ENCODE peak calls at places on chromosomes 13 and 19, in six cellular contexts. One of them, this sample, is unnamed.

GRCh38 chr13:35478384-35479222 is 2.1 kb upstream of the MAB21L1 start:
- DNase-seq in cardiac fibroblast: no peak
- DNase-seq in CD8-positive, alpha-beta memory T cell: no peak
- DNase-seq in AG04449: no peak
- DNase-seq in skeletal muscle cell: no peak
- DNase-seq in astrocyte of the spinal cord: no peak
- DNase-seq in this sample: no peak

GRCh38 chr19:1852294-1852646 is 4.0 kb upstream of the REXO1 start:
- DNase-seq in cardiac fibroblast: no peak
- DNase-seq in CD8-positive, alpha-beta memory T cell: no peak
- DNase-seq in AG04449: no peak
- DNase-seq in skeletal muscle cell: no peak
- DNase-seq in astrocyte of the spinal cord: no peak
- DNase-seq in this sample: no peak

GRCh38 chr19:3302755-3303154 is 63.6 kb upstream of the NFIC start:
- DNase-seq in cardiac fibroblast: no peak
- DNase-seq in CD8-positive, alpha-beta memory T cell: no peak
- DNase-seq in AG04449: no peak
- DNase-seq in skeletal muscle cell: no peak
- DNase-seq in astrocyte of the spinal cord: no peak
- DNase-seq in this sample: no peak

GRCh38 chr19:10854350-10855089 is 6.3 kb downstream of the C19orf38 start:
- DNase-seq in cardiac fibroblast: no peak
- DNase-seq in CD8-positive, alpha-beta memory T cell: no peak
- DNase-seq in AG04449: no peak
- DNase-seq in skeletal muscle cell: no peak
- DNase-seq in astrocyte of the spinal cord: no peak
- DNase-seq in this sample: no peak

GRCh38 chr13:77036294-77036693 is 9.3 kb upstream of the FBXL3 start:
- DNase-seq in cardiac fibroblast: no peak
- DNase-seq in CD8-positive, alpha-beta memory T cell: no peak
- DNase-seq in AG04449: no peak
- DNase-seq in skeletal muscle cell: no peak
- DNase-seq in astrocyte of the spinal cord: no peak
- DNase-seq in this sample: no peak

GRCh38 chr19:45972081-45972943 is 1.4 kb downstream of the NOVA2 start:
- DNase-seq in cardiac fibroblast: no peak
- DNase-seq in CD8-positive, alpha-beta memory T cell: peak; percentile 23
- DNase-seq in AG04449: no peak
- DNase-seq in skeletal muscle cell: no peak
- DNase-seq in astrocyte of the spinal cord: no peak
- DNase-seq in this sample: no peak

GRCh38 chr13:35210234-35210633 is 266.3 kb downstream of the MAB21L1 start:
- DNase-seq in cardiac fibroblast: peak; percentile 22
- DNase-seq in CD8-positive, alpha-beta memory T cell: no peak
- DNase-seq in AG04449: no peak
- DNase-seq in skeletal muscle cell: peak; percentile 3
- DNase-seq in astrocyte of the spinal cord: peak; percentile 10
- DNase-seq in this sample: no peak

GRCh38 chr13:21539687-21540086 is 64.3 kb downstream of the MICU2 start:
- DNase-seq in cardiac fibroblast: no peak
- DNase-seq in CD8-positive, alpha-beta memory T cell: no peak
- DNase-seq in AG04449: no peak
- DNase-seq in skeletal muscle cell: no peak
- DNase-seq in astrocyte of the spinal cord: no peak
- DNase-seq in this sample: no peak

GRCh38 chr19:12778020-12778904 is 2.9 kb upstream of the HOOK2 start:
- DNase-seq in cardiac fibroblast: peak; percentile 92
- DNase-seq in CD8-positive, alpha-beta memory T cell: peak; percentile 56
- DNase-seq in AG04449: no peak
- DNase-seq in skeletal muscle cell: no peak
- DNase-seq in astrocyte of the spinal cord: peak; percentile 86
- DNase-seq in this sample: no peak

GRCh38 chr13:112715715-112716460 is 26.1 kb downstream of the ATP11A start:
- DNase-seq in cardiac fibroblast: no peak
- DNase-seq in CD8-positive, alpha-beta memory T cell: no peak
- DNase-seq in AG04449: no peak
- DNase-seq in skeletal muscle cell: no peak
- DNase-seq in astrocyte of the spinal cord: no peak
- DNase-seq in this sample: no peak

GRCh38 chr13:40503966-40504591 is 162.4 kb downstream of the FOXO1 start:
- DNase-seq in cardiac fibroblast: peak; percentile 88
- DNase-seq in CD8-positive, alpha-beta memory T cell: no peak
- DNase-seq in AG04449: peak; percentile 77
- DNase-seq in skeletal muscle cell: peak; percentile 81
- DNase-seq in astrocyte of the spinal cord: peak; percentile 89
- DNase-seq in this sample: no peak

GRCh38 chr13:72431981-72432617 is 295.3 kb downstream of the MZT1 start:
- DNase-seq in cardiac fibroblast: no peak
- DNase-seq in CD8-positive, alpha-beta memory T cell: no peak
- DNase-seq in AG04449: no peak
- DNase-seq in skeletal muscle cell: no peak
- DNase-seq in astrocyte of the spinal cord: no peak
- DNase-seq in this sample: no peak

GRCh38 chr19:27962260-27962659 is 1250.7 kb downstream of the UQCRFS1 start:
- DNase-seq in cardiac fibroblast: peak; percentile 5
- DNase-seq in CD8-positive, alpha-beta memory T cell: no peak
- DNase-seq in AG04449: no peak
- DNase-seq in skeletal muscle cell: no peak
- DNase-seq in astrocyte of the spinal cord: peak; percentile 20
- DNase-seq in this sample: no peak

GRCh38 chr19:11242864-11243797 is 3.7 kb downstream of the ANGPTL8 start:
- DNase-seq in cardiac fibroblast: peak; percentile 85
- DNase-seq in CD8-positive, alpha-beta memory T cell: peak; percentile 69
- DNase-seq in AG04449: no peak
- DNase-seq in skeletal muscle cell: peak; percentile 11
- DNase-seq in astrocyte of the spinal cord: peak; percentile 67
- DNase-seq in this sample: peak; percentile 36

GRCh38 chr13:70893832-70894231 is 785.6 kb upstream of the KLHL1 start:
- DNase-seq in cardiac fibroblast: no peak
- DNase-seq in CD8-positive, alpha-beta memory T cell: no peak
- DNase-seq in AG04449: no peak
- DNase-seq in skeletal muscle cell: peak; percentile 16
- DNase-seq in astrocyte of the spinal cord: peak; percentile 23
- DNase-seq in this sample: no peak

GRCh38 chr19:408441-409005 is 424 bp downstream of the C2CD4C start:
- DNase-seq in cardiac fibroblast: no peak
- DNase-seq in CD8-positive, alpha-beta memory T cell: no peak
- DNase-seq in AG04449: no peak
- DNase-seq in skeletal muscle cell: no peak
- DNase-seq in astrocyte of the spinal cord: no peak
- DNase-seq in this sample: no peak

GRCh38 chr19:7515091-7515470 is 822 bp upstream of the ZNF358 start:
- DNase-seq in cardiac fibroblast: no peak
- DNase-seq in CD8-positive, alpha-beta memory T cell: no peak
- DNase-seq in AG04449: no peak
- DNase-seq in skeletal muscle cell: no peak
- DNase-seq in astrocyte of the spinal cord: no peak
- DNase-seq in this sample: no peak

GRCh38 chr19:45368737-45369340 is 1.5 kb downstream of the ERCC2 start:
- DNase-seq in cardiac fibroblast: no peak
- DNase-seq in CD8-positive, alpha-beta memory T cell: no peak
- DNase-seq in AG04449: no peak
- DNase-seq in skeletal muscle cell: no peak
- DNase-seq in astrocyte of the spinal cord: no peak
- DNase-seq in this sample: no peak

GRCh38 chr19:5554828-5555227 is 12.9 kb downstream of the TINCR start:
- DNase-seq in cardiac fibroblast: no peak
- DNase-seq in CD8-positive, alpha-beta memory T cell: no peak
- DNase-seq in AG04449: no peak
- DNase-seq in skeletal muscle cell: no peak
- DNase-seq in astrocyte of the spinal cord: no peak
- DNase-seq in this sample: no peak

GRCh38 chr19:5559804-5560133 is 8.0 kb downstream of the TINCR start:
- DNase-seq in cardiac fibroblast: no peak
- DNase-seq in CD8-positive, alpha-beta memory T cell: no peak
- DNase-seq in AG04449: no peak
- DNase-seq in skeletal muscle cell: no peak
- DNase-seq in astrocyte of the spinal cord: no peak
- DNase-seq in this sample: no peak

GRCh38 chr19:5560156-5560555 is 7.6 kb downstream of the TINCR start:
- DNase-seq in cardiac fibroblast: no peak
- DNase-seq in CD8-positive, alpha-beta memory T cell: no peak
- DNase-seq in AG04449: no peak
- DNase-seq in skeletal muscle cell: no peak
- DNase-seq in astrocyte of the spinal cord: no peak
- DNase-seq in this sample: no peak

GRCh38 chr19:5558101-5558621 is 9.6 kb downstream of the TINCR start:
- DNase-seq in cardiac fibroblast: no peak
- DNase-seq in CD8-positive, alpha-beta memory T cell: no peak
- DNase-seq in AG04449: no peak
- DNase-seq in skeletal muscle cell: no peak
- DNase-seq in astrocyte of the spinal cord: no peak
- DNase-seq in this sample: no peak

GRCh38 chr19:5557691-5558090 is 10.1 kb downstream of the TINCR start:
- DNase-seq in cardiac fibroblast: no peak
- DNase-seq in CD8-positive, alpha-beta memory T cell: no peak
- DNase-seq in AG04449: no peak
- DNase-seq in skeletal muscle cell: no peak
- DNase-seq in astrocyte of the spinal cord: no peak
- DNase-seq in this sample: no peak
- H3K4me3 ChIP-seq in cardiac fibroblast: no peak overlapping the region
- H3K4me3 ChIP-seq in CD8-positive, alpha-beta memory T cell: no peak overlapping the region
- H3K4me3 ChIP-seq in AG04449: no peak overlapping the region
- H3K4me3 ChIP-seq in skeletal muscle cell: no peak overlapping the region
- H3K4me3 ChIP-seq in astrocyte of the spinal cord: no peak overlapping the region
- H3K4me3 ChIP-seq in this sample: no peak overlapping the region

GRCh38 chr19:39319098-39319891 is 1.4 kb downstream of the LRFN1 start:
- DNase-seq in cardiac fibroblast: no peak
- DNase-seq in CD8-positive, alpha-beta memory T cell: no peak
- DNase-seq in AG04449: no peak
- DNase-seq in skeletal muscle cell: no peak
- DNase-seq in astrocyte of the spinal cord: no peak
- DNase-seq in this sample: no peak

GRCh38 chr19:39321832-39322176 is 1.1 kb upstream of the LRFN1 start:
- DNase-seq in cardiac fibroblast: no peak
- DNase-seq in CD8-positive, alpha-beta memory T cell: no peak
- DNase-seq in AG04449: no peak
- DNase-seq in skeletal muscle cell: no peak
- DNase-seq in astrocyte of the spinal cord: no peak
- DNase-seq in this sample: no peak

GRCh38 chr19:39319892-39320168 is 833 bp downstream of the LRFN1 start:
- DNase-seq in cardiac fibroblast: no peak
- DNase-seq in CD8-positive, alpha-beta memory T cell: no peak
- DNase-seq in AG04449: no peak
- DNase-seq in skeletal muscle cell: no peak
- DNase-seq in astrocyte of the spinal cord: no peak
- DNase-seq in this sample: no peak

GRCh38 chr19:39318690-39319089 is 2.0 kb downstream of the LRFN1 start:
- DNase-seq in cardiac fibroblast: no peak
- DNase-seq in CD8-positive, alpha-beta memory T cell: no peak
- DNase-seq in AG04449: no peak
- DNase-seq in skeletal muscle cell: no peak
- DNase-seq in astrocyte of the spinal cord: no peak
- DNase-seq in this sample: no peak

DNA sequence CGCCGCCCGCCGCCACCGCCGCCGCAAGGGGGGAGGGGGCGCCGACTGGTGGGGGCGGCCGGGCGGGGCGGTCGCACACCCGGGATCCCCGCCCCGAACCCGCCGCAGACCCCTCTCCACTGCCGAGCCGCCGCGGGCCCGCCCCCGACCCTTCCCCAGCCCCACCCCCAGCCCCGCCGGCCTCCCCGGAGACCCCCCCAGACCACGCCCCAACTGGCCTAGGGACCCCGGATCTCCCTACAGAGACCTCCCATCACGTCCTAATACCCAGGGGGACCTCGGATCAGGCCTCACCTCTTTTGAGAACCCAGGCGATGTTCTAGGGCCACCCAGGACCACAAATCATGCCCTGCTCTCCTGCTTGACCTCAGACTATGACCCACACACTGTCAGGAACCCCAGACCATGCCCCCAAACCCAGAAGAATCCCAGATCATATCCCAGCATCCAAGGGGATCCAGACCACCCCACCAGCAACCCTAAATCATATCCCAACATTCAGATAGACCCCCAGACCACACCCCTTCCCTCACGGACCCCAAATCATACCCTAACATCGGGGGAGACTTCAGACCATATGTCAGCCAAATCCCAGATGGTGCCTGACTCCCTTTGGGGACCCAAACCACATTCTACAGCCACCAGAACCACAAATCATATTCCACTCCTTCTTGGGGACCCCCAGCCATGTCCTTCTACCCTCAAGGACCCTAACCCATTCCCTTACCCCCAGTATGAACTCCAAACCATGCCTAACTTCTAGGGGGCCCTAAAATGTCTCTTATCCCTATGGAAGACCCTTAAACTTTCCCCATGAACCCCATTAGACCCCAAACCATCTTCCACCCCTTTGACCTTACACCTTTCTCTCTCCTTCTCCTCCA is 527 bp upstream of the LRFN1 start:
- DNase-seq in cardiac fibroblast: no peak
- DNase-seq in CD8-positive, alpha-beta memory T cell: no peak
- DNase-seq in AG04449: no peak
- DNase-seq in skeletal muscle cell: no peak
- DNase-seq in astrocyte of the spinal cord: no peak
- DNase-seq in this sample: no peak
- H3K4me3 ChIP-seq in cardiac fibroblast: no peak overlapping the region
- H3K4me3 ChIP-seq in CD8-positive, alpha-beta memory T cell: no peak overlapping the region
- H3K4me3 ChIP-seq in AG04449: peak overlapping the region; percentile 33
- H3K4me3 ChIP-seq in skeletal muscle cell: peak overlapping the region; percentile 24
- H3K4me3 ChIP-seq in astrocyte of the spinal cord: no peak overlapping the region
- H3K4me3 ChIP-seq in this sample: peak overlapping the region; percentile 40

DNA sequence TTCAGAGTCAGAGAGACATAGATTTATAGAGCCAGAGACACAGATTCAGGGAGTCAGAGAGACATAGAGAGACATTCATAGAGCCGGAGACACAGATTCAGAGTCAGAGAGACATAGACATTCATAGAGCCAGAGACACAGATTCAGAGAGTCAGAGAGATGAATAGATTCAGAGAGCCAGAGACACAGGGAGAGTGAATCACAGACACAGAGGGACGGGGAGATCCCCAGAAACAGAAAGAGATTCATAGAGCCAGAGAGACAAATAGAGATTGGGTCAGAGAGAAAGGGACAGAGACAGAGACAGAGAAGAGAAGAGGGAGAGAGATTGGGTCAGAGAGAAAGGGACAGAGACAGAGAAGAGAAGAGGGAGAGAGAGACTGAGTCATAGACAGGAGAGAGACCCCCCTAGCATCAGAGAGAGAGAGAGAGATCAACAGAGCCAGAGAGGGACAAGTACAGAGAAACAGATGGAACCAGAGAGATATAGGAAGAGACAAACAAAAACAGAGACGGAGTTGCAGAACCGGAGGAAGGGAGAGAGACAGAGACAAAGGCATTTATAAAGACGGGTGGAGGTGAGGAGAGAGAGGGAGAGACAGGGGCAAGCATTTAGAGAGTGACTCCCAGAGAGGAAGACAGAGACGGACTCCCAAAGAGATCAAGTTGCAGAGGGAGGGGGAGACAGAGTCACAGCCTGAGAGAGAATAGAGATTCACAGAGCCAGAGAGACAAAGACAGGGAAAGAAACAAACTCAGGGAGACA is 1.1 kb upstream of the PRKCG start:
- DNase-seq in cardiac fibroblast: no peak
- DNase-seq in CD8-positive, alpha-beta memory T cell: no peak
- DNase-seq in AG04449: no peak
- DNase-seq in skeletal muscle cell: no peak
- DNase-seq in astrocyte of the spinal cord: no peak
- DNase-seq in this sample: no peak
- H3K4me3 ChIP-seq in cardiac fibroblast: no peak overlapping the region
- H3K4me3 ChIP-seq in CD8-positive, alpha-beta memory T cell: peak overlapping the region; percentile 16
- H3K4me3 ChIP-seq in AG04449: peak overlapping the region; percentile 46
- H3K4me3 ChIP-seq in skeletal muscle cell: no peak overlapping the region
- H3K4me3 ChIP-seq in astrocyte of the spinal cord: peak overlapping the region; percentile 32
- H3K4me3 ChIP-seq in this sample: peak overlapping the region; percentile 54

GRCh38 chr19:31350693-31351211 is 1.5 kb upstream of the TSHZ3 start:
- DNase-seq in cardiac fibroblast: peak; percentile 68
- DNase-seq in CD8-positive, alpha-beta memory T cell: peak; percentile 22
- DNase-seq in AG04449: no peak
- DNase-seq in skeletal muscle cell: no peak
- DNase-seq in astrocyte of the spinal cord: peak; percentile 41
- DNase-seq in this sample: no peak
- H3K4me3 ChIP-seq in cardiac fibroblast: peak overlapping the region; percentile 80
- H3K4me3 ChIP-seq in CD8-positive, alpha-beta memory T cell: peak overlapping the region; percentile 47
- H3K4me3 ChIP-seq in AG04449: peak overlapping the region; percentile 72
- H3K4me3 ChIP-seq in skeletal muscle cell: peak overlapping the region; percentile 77
- H3K4me3 ChIP-seq in astrocyte of the spinal cord: peak overlapping the region; percentile 71
- H3K4me3 ChIP-seq in this sample: peak overlapping the region; percentile 48

This sample was measured in Jurkat, Clone E6-1.